ENCODE peak calls at places on chromosomes 1 and 21, in six cellular contexts. J is adipocyte, L is colonic mucosa, F is mesendoderm, M is H9, B is H1. G is an unnamed sample.

GRCh38 chr1:70685300-70686286 is 274.5 kb downstream of the CTH start:
- DNase-seq in J (peak), L (peak), F (peak), M (peak), B (peak), G (peak)

GRCh38 chr1:177442580-177442979 is 271.8 kb downstream of the BRINP2 start:
- DNase-seq in J (peak), L (no peak), F (no peak), M (no peak), B (no peak), G (no peak)

GRCh38 chr1:247430430-247430829 is 14.5 kb downstream of the NLRP3 start:
- DNase-seq in J (no peak), L (no peak), F (no peak), M (no peak), B (no peak), G (no peak)

GRCh38 chr1:3501856-3502665 is 47.6 kb downstream of the ARHGEF16 start:
- DNase-seq in J (peak), L (peak), F (peak), M (peak), B (peak), G (peak)

GRCh38 chr1:209354111-209354839 is 229.2 kb upstream of the CAMK1G start:
- DNase-seq in J (peak), L (peak), F (peak), M (peak), B (peak), G (peak)

GRCh38 chr1:41492341-41492848 is 7.9 kb upstream of the EDN2 start:
- DNase-seq in J (no peak), L (no peak), F (peak), M (peak), B (no peak), G (no peak)

GRCh38 chr1:4837201-4837600 is 182.8 kb downstream of the AJAP1 start:
- DNase-seq in J (no peak), L (no peak), F (peak), M (no peak), B (no peak), G (no peak)

GRCh38 chr1:65362545-65362944 is 53.2 kb downstream of the DNAJC6 start:
- DNase-seq in J (no peak), L (no peak), F (peak), M (no peak), B (no peak), G (no peak)

GRCh38 chr1:113975211-113975895 is 3.9 kb upstream of the OLFML3 start:
- DNase-seq in J (peak), L (no peak), F (no peak), M (no peak), B (no peak), G (peak)

GRCh38 chr21:32189688-32190483 is 89.0 kb downstream of the MIS18A start:
- DNase-seq in J (no peak), L (no peak), F (no peak), M (no peak), B (no peak), G (no peak)

GRCh38 chr1:241412646-241413045 is 55.6 kb upstream of the RGS7 start:
- DNase-seq in J (no peak), L (no peak), F (no peak), M (no peak), B (no peak), G (no peak)

GRCh38 chr1:51336711-51337110 is 6.3 kb upstream of the TTC39A start:
- DNase-seq in J (no peak), L (no peak), F (no peak), M (no peak), B (no peak), G (no peak)

DNA sequence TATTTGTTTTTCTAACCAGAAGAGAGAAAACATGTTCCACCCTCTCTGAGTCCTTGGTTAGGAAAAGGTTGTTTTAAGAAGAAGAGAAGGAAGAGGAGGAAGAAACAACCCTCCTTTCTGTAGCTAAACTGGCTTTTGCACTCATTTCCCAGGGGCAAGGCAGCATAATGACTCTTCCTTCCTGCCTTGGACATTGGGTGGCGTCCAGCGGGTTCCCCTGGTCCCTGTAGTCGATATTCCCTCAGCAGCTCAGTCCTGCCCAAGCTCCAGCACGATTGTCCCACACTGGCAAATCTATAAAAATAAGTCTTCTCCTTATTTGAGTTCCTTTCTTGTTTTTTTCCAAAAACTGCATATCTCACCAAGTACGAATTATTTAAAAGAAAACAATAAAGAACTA is 81.2 kb downstream of the TEX35 start:
- DNase-seq in J (no peak), L (no peak), F (no peak), M (no peak), B (no peak), G (no peak)
- H3K9ac ChIP-seq in J (peak), L (no peak), F (no peak), M (no peak), B (no peak), G (no peak)

DNA sequence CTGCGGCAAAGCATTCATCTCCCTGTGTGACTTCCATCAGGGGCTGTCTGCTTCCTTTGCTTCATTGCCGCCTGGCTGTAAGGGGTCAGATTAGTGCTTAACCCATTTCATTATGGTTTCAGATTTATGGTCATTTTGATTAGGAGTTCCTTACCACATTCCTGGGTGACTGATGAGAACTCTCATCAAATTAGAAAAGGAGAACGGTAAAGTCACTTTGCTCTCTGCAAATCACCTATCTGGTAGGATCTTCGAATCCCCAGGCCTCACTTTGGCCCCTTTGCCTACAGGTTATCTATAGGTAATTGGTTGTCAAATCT is 12.1 kb upstream of the RCSD1 start:
- DNase-seq in J (no peak), L (no peak), F (no peak), M (no peak), B (no peak), G (no peak)
- H3K9ac ChIP-seq in J (no peak), L (no peak), F (no peak), M (no peak), B (no peak), G (no peak)

GRCh38 chr1:118963138-118963455 is 25.0 kb downstream of the TBX15 start:
- DNase-seq in J (no peak), L (no peak), F (no peak), M (no peak), B (no peak), G (no peak)
- H3K9ac ChIP-seq in J (no peak), L (no peak), F (no peak), M (no peak), B (no peak), G (no peak)

GRCh38 chr1:7117265-7117598 is 332.0 kb downstream of the CAMTA1 start:
- DNase-seq in J (no peak), L (no peak), F (no peak), M (no peak), B (no peak), G (no peak)

GRCh38 chr1:7117599-7118281 is 332.5 kb downstream of the CAMTA1 start:
- DNase-seq in J (peak), L (no peak), F (peak), M (peak), B (peak), G (peak)

GRCh38 chr1:7113822-7114221 is 328.6 kb downstream of the CAMTA1 start:
- DNase-seq in J (no peak), L (no peak), F (no peak), M (no peak), B (no peak), G (no peak)

GRCh38 chr1:7113136-7113535 is 327.9 kb downstream of the CAMTA1 start:
- DNase-seq in J (no peak), L (no peak), F (no peak), M (no peak), B (no peak), G (no peak)

DNA sequence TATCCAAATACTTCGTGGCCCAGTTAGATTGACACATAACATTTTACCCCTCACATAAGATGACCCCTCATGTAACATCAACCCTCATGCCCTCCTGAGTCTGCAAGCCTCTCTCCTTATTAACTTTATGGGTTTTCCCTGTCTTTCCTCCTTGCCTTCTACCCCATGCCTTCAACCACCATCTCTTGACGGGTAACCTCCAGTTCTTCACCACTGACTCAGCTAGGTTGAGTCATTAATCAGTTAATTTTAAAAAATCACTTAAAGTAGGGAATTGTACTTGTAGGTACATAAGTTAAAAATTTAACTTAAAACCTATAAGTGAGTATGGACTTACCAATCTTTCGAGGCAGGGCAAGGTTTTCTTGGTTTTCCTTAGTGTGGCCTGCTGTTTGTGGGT is 330.7 kb downstream of the CAMTA1 start:
- DNase-seq in J (no peak), L (no peak), F (no peak), M (no peak), B (no peak), G (no peak)
- H3K9ac ChIP-seq in J (no peak), L (no peak), F (no peak), M (no peak), B (no peak), G (no peak)

GRCh38 chr1:243496173-243496553 is 240.3 kb downstream of the SDCCAG8 start:
- DNase-seq in J (no peak), L (peak), F (no peak), M (no peak), B (no peak), G (no peak)
- H3K9ac ChIP-seq in J (peak), L (no peak), F (no peak), M (no peak), B (no peak), G (no peak)

DNA sequence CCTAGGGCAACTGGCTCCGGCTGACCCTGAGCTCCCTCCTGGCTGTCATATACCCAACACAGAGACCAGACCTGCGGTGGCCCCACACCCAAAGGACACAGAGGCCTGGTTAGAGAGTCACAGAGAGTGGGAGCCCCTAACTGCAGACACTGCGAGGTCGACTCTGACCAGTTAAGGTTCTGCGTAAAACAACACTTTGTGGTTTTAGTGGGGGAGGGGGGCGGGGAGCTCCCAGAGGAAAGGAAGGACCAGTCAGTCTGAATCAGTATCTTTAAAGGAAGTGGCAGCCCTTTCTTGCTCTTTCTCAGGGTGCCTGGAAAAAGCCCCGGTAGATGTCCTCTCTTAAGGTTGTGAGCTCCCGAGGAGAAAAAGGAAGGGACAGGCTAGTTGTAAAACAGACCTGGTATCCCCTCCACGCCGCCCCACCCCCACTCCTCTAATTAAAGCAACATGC is 2.4 kb downstream of the SSBP3 start:
- DNase-seq in J (peak), L (no peak), F (no peak), M (no peak), B (no peak), G (peak)
- H3K9ac ChIP-seq in J (peak), L (peak), F (peak), M (no peak), B (no peak), G (peak)

DNA sequence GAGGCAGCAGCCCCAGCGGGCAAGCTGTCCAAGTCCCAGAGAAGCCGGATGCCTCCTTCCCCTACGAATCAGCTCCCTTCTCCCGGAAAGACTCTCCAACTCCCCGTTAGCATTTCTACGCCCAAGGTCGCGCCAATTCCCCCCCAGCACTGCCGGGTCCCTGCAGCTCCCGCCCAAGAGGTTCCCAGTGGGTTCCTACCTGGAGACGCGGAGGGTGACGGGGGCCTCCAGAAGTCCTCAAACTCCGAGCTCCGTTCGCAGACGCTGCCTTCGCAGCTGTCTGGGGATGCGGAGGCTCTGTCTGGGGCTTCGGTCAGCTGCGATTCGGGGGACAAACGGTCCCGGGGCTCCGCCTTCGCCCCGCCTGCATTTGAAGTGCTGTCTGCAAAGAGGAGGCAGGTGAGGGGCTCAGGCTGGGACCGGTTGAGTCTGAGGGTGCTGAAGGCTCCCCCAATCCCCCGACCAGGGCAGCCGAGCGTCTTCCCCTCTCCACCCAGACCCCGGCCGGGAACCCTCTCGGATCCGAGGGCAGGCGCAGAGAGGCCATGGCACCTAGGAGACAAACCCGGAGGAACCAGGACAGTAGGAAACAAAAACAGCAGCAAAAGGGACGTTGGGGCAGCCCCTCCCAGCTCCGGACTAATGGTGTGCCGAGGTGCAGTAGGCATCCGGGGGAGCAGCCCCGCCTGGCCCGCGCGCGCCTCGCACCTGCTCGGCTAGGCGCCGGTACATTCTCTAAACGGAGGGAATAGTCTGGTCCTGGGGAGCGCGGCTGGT is 3.9 kb downstream of the GFI1 start:
- DNase-seq in J (peak), L (peak), F (peak), M (peak), B (no peak), G (no peak)
- H3K9ac ChIP-seq in J (no peak), L (peak), F (no peak), M (no peak), B (no peak), G (no peak)